ENCODE peak calls at places on chromosomes 16 and 17, in eight cellular contexts. Q is esophagus squamous epithelium, T is heart left ventricle, U is GM03348, S is AML-193, G is nephron progenitor cell, R is AG08395, F is mesendoderm. L is an unnamed sample.

GRCh38 chr17:64156670-64157069 is 26.7 kb upstream of the ERN1 start:
- DNase-seq in F (no peak), T (no peak), S (no peak), U (no peak), G (no peak), R (no peak), Q (no peak), L (peak; percentile 6)

GRCh38 chr16:50152386-50152806 is 710 bp upstream of the TENT4B start:
- DNase-seq in U (no peak), F (no peak), S (peak; percentile 25), T (no peak), R (peak; percentile 41), G (no peak), Q (no peak), L (no peak)

GRCh38 chr16:80936410-80936809 is 70.3 kb downstream of the CMC2 start:
- DNase-seq in G (no peak), T (no peak), U (peak; percentile 30), F (no peak), R (no peak), S (no peak), Q (no peak), L (no peak)

GRCh38 chr16:74501484-74502479 is 80.5 kb upstream of the CLEC18B start:
- DNase-seq in S (no peak), U (no peak), T (no peak), Q (no peak), R (no peak), G (no peak), F (no peak), L (no peak)

GRCh38 chr17:75457047-75457654 is 716 bp downstream of the TMEM94 start:
- DNase-seq in U (peak; percentile 68), S (no peak), R (peak; percentile 50), T (no peak), G (peak; percentile 45), F (peak; percentile 83), Q (no peak), L (peak; percentile 79)

GRCh38 chr17:40433551-40434384 is 9.5 kb upstream of the IGFBP4 start:
- DNase-seq in T (no peak), G (peak; percentile 44), R (no peak), S (no peak), Q (no peak), U (no peak), F (peak; percentile 74), L (peak; percentile 74)

GRCh38 chr16:10269632-10270031 is 87.4 kb upstream of the GRIN2A start:
- DNase-seq in U (no peak), G (no peak), F (no peak), Q (no peak), S (no peak), R (no peak), T (no peak), L (no peak)

GRCh38 chr17:48747445-48748363 is 19.2 kb upstream of the HOXB13 start:
- DNase-seq in S (no peak), G (peak; percentile 46), T (no peak), R (no peak), F (peak; percentile 65), U (no peak), Q (no peak), L (peak; percentile 63)

GRCh38 chr16:56614549-56614991 is 6.2 kb downstream of the MT2A start:
- DNase-seq in S (no peak), U (peak; percentile 39), R (no peak), F (no peak), T (no peak), G (no peak), Q (no peak), L (no peak)

GRCh38 chr16:81601008-81601428 is 156.4 kb downstream of the CMIP start:
- DNase-seq in T (no peak), F (no peak), U (peak; percentile 29), G (no peak), R (peak; percentile 56), Q (no peak), S (no peak), L (no peak)

GRCh38 chr17:21394265-21394664 is 18.1 kb downstream of the KCNJ12 start:
- DNase-seq in U (no peak), T (no peak), F (no peak), Q (no peak), S (no peak), R (peak; percentile 18), G (no peak), L (no peak)

GRCh38 chr16:56260378-56260987 is 69.2 kb downstream of the GNAO1 start:
- DNase-seq in U (no peak), R (no peak), G (no peak), T (no peak), F (peak; percentile 19), Q (no peak), S (no peak), L (no peak)

GRCh38 chr16:86927699-86928098 is 349.4 kb downstream of the FOXL1 start:
- DNase-seq in U (no peak), R (no peak), G (no peak), S (no peak), T (no peak), Q (no peak), F (no peak), L (no peak)

GRCh38 chr17:63700528-63701441 is 860 bp upstream of the LIMD2 start:
- DNase-seq in Q (no peak), G (peak; percentile 52), F (peak; percentile 78), R (peak; percentile 48), S (no peak), T (peak; percentile 89), U (peak; percentile 71), L (peak; percentile 64)

GRCh38 chr16:70714526-70715112 is 28.8 kb upstream of the MTSS2 start:
- DNase-seq in T (no peak), R (no peak), S (no peak), Q (no peak), G (no peak), F (no peak), U (no peak), L (no peak)

GRCh38 chr16:5584100-5584499 is 486.5 kb upstream of the EEF2KMT start:
- DNase-seq in G (no peak), R (no peak), F (no peak), Q (no peak), S (no peak), U (no peak), T (no peak), L (no peak)

GRCh38 chr16:83273504-83274173 is 534.1 kb upstream of the HSBP1 start:
- DNase-seq in U (no peak), S (no peak), F (no peak), T (no peak), Q (no peak), G (no peak), R (no peak), L (no peak)

GRCh38 chr16:88978608-88979346 is 1.8 kb upstream of the CBFA2T3 start:
- DNase-seq in T (no peak), F (no peak), U (no peak), R (no peak), G (no peak), S (peak; percentile 86), Q (no peak), L (no peak)

GRCh38 chr16:20807822-20808207 is 1.5 kb downstream of the REXO5 start:
- DNase-seq in S (no peak), G (no peak), U (no peak), T (no peak), Q (no peak), F (no peak), R (no peak), L (no peak)

GRCh38 chr17:17971431-17972125 is 622 bp downstream of the TOM1L2 start:
- DNase-seq in T (peak; percentile 58), F (peak; percentile 34), Q (no peak), S (no peak), G (no peak), U (peak; percentile 27), R (no peak), L (peak; percentile 32)

GRCh38 chr17:42287305-42288077 is 807 bp upstream of the STAT5A start:
- DNase-seq in Q (no peak), T (no peak), G (no peak), S (peak; percentile 69), R (peak; percentile 60), F (no peak), U (peak; percentile 69), L (no peak)

GRCh38 chr17:42387221-42387657 is 1.0 kb downstream of the STAT3 start:
- DNase-seq in R (peak; percentile 28), T (no peak), G (no peak), S (peak; percentile 87), U (peak; percentile 60), F (no peak), Q (no peak), L (no peak)

GRCh38 chr17:51056813-51057510 is 63.7 kb downstream of the SPAG9 start:
- DNase-seq in R (peak; percentile 90), U (peak; percentile 83), G (peak; percentile 20), T (no peak), Q (no peak), F (peak; percentile 80), S (peak; percentile 83), L (peak; percentile 40)

GRCh38 chr16:1668612-1669319 is 9.3 kb upstream of the JPT2 start:
- DNase-seq in U (no peak), R (no peak), S (no peak), G (no peak), T (no peak), F (no peak), Q (no peak), L (no peak)

GRCh38 chr16:57984443-57985203 is 13.7 kb upstream of the CNGB1 start:
- DNase-seq in F (peak; percentile 97), U (peak; percentile 69), G (peak; percentile 99), S (no peak), T (peak; percentile 89), R (peak; percentile 48), Q (peak; percentile 26), L (peak; percentile 93)

GRCh38 chr16:27962197-27962596 is 101.3 kb downstream of the GSG1L start:
- DNase-seq in Q (no peak), U (no peak), R (no peak), G (no peak), T (no peak), F (no peak), S (no peak), L (no peak)

GRCh38 chr16:66273644-66274334 is 92.7 kb upstream of the CDH5 start:
- DNase-seq in G (no peak), F (peak; percentile 50), Q (no peak), T (no peak), R (peak; percentile 72), S (no peak), U (peak; percentile 54), L (no peak)

GRCh38 chr17:14310101-14310500 is 9.2 kb downstream of the HS3ST3B1 start:
- DNase-seq in T (no peak), R (no peak), S (no peak), U (no peak), G (no peak), F (no peak), Q (no peak), L (no peak)

GRCh38 chr17:16938496-16939270 is 33.2 kb downstream of the TNFRSF13B start:
- DNase-seq in T (no peak), G (no peak), Q (no peak), R (no peak), U (no peak), F (peak; percentile 34), S (no peak), L (no peak)

L was measured in ELF-1.